ENCODE peak calls at places on chromosomes 3 and 15, in four cellular contexts. H is HEK293T, J is WTC11, E is HepG2. V is an unnamed sample.
A peak's percentile ranks its signal among the peaks of the same experiment; 100 is the strongest.

GRCh38 chr3:52777127-52777958 is at the start of gene ITIH1:
- DNase-seq in J (no peak), H (no peak), E (no peak), V (no peak)

GRCh38 chr3:190122198-190122771 is 1.6 kb upstream of the P3H2 start:
- DNase-seq in E (no peak), J (no peak), H (no peak), V (no peak)

GRCh38 chr3:42689421-42690014 is 4.2 kb downstream of the KLHL40 start:
- DNase-seq in E (no peak), H (no peak), J (no peak), V (no peak)

GRCh38 chr3:97956051-97956450 is 16.2 kb downstream of the RIOX2 start:
- DNase-seq in H (no peak), E (no peak), J (no peak), V (no peak)

GRCh38 chr15:101251830-101252820 is at the start of gene CHSY1:
- DNase-seq in J (peak; percentile 56), H (peak; percentile 75), E (peak; percentile 67), V (peak; percentile 85)

GRCh38 chr3:187693431-187693830 is 8.9 kb downstream of the RTP2 start:
- DNase-seq in E (no peak), H (no peak), J (no peak), V (no peak)

GRCh38 chr3:141738636-141739363 is 702 bp downstream of the RNF7 start:
- DNase-seq in J (no peak), H (no peak), E (no peak), V (peak; percentile 20)

GRCh38 chr3:54056521-54056920 is 65.8 kb upstream of the CACNA2D3 start:
- DNase-seq in J (no peak), H (no peak), E (no peak), V (no peak)

GRCh38 chr3:143988306-143988705 is 16.7 kb downstream of the DIPK2A start:
- DNase-seq in H (no peak), E (no peak), J (no peak), V (no peak)

GRCh38 chr3:19060404-19060803 is 87.9 kb upstream of the KCNH8 start:
- DNase-seq in J (no peak), E (no peak), H (no peak), V (no peak)

GRCh38 chr3:125358923-125359322 is 16.2 kb downstream of the ZNF148 start:
- DNase-seq in E (no peak), H (no peak), J (no peak), V (no peak)

GRCh38 chr3:27326211-27326948 is 42.8 kb downstream of the NEK10 start:
- DNase-seq in J (no peak), H (no peak), E (no peak), V (no peak)

DNA sequence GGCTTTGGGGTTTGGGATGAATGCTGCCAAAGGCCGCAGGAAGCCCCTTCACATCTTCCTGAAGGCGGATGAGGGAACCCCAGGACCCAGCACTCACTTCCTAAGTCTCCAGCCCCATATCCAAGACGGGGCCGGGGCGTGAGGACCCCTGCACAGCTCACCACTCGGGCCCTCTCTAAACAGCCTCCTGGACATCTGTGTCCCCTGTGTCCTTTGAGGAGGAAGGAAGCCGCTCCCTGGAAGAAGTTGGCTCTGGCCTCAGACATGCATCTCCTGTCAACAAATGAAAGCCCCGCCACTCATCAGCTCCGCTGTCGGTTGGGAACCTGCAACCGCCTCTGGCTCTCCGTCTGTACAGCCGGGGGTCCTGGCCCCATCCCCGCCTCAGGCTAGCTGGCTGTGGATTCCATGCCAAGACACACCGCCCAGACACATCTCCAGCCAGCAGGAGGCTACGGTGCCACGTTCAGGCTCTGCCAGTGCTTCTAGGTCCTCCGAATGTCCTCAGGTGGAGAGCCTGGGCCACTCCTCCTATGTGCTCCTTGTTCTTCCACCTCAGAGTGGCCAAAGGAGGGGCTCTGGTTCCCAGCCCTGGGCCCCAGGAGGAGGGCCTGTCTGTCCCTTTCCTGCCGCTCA is 140.0 kb upstream of the MEF2A start:
- DNase-seq in H (no peak), E (no peak), J (no peak), V (no peak)
- TF ChIP-seq ELF4 in H (no peak), E (no peak), J (no peak), V (no peak)

DNA sequence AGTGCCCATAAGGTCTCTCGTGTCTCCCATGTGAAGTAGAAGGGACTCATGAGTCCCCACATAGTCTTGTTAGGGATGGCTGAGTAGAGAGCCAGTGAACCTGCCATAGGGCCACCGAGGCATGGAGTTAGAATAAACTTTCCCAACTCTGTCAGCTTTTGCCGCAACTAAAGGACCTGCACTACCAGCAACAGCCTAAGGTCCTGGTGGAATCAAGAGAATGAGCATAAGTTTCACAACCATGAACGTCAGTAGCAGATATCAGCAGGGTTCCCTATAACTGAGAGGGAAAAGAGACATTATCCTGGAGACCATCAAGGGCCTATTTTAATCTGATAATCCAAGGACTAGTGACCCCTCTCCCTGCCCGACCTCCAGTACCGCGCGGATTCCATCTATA is 60.3 kb upstream of the FNDC3B start:
- DNase-seq in H (no peak), J (no peak), E (no peak), V (no peak)
- TF ChIP-seq ELF4 in H (no peak), J (no peak), E (no peak), V (no peak)

GRCh38 chr3:37887824-37888223 is 26.1 kb downstream of the CTDSPL start:
- DNase-seq in H (no peak), E (no peak), J (no peak), V (no peak)
- TF ChIP-seq ELF4 in H (no peak), E (no peak), J (no peak), V (no peak)

GRCh38 chr3:194604837-194605236 is 28.4 kb downstream of the TMEM44 start:
- DNase-seq in E (no peak), J (no peak), H (no peak), V (no peak)

GRCh38 chr3:194596906-194597305 is 36.3 kb downstream of the TMEM44 start:
- DNase-seq in J (no peak), H (no peak), E (no peak), V (no peak)

GRCh38 chr3:194602580-194603300 is 30.5 kb downstream of the TMEM44 start:
- DNase-seq in J (no peak), E (no peak), H (no peak), V (no peak)

GRCh38 chr3:194604126-194604525 is 29.1 kb downstream of the TMEM44 start:
- DNase-seq in H (no peak), E (no peak), J (no peak), V (no peak)

DNA sequence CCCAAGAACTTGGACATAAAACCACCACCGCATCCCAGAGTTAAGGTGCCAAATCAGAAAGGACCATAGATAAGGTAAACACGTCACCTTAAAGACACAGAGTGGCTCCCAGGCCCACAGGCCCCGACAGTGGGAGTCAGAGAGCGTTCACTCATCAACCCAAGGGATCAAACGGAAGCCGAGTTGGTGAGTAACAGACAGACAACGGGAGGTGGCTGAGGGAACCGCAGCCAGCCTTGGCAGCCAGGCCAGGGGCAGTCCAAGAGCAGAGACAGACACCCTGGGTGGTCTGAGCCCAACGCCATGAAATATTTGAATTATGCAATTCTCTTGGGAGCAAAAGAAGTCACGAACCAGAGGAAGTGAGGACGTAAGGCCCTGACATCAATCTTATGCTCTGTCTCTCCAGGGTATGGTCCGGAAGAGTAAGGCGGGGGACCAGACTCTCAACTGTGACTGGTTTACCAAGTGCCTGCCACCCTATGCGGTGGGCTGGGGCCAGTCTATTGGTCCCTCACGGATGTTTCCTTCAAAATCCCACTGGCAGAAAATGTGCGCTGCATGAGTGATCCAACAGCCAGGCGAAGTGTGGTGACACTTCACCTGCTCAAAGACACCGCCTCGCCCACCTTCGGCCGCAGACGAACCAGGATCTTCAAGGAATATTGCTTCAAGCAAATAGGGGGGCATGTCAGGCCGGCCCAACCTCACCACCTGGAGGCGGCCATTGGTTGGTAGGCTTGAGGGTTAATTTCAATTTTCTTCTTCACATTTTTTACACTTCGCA is 34.3 kb downstream of the TMEM44 start:
- DNase-seq in H (no peak), J (no peak), E (no peak), V (no peak)
- TF ChIP-seq ELF4 in H (no peak), J (no peak), E (no peak), V (no peak)

DNA sequence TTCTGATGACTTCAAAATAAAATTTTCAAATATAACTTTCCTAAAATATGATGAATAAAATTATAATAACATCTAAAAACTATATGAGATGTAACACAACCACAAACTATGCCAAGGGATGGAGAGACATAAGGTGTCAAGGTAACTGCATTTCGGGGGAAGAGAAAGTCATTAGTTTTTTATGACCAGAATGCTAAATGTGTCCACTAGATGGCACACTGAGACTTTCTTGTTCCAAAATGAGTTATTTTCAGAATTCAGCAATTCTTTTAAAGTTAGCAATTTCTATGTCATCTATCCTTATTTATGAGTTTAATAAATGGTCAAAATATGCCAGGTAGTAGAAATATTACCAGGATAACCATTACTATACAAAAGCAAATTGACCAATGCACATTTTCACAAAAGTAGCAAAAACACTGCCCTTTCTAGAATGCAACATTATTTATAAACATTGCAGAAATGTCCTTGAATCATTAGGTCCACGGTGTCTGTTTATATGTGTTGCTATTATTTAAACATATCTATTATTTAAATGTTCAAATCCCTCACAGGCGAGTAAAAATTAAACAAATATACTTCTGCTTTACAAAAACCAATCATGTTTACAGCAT is 374.2 kb downstream of the PLCL2 start:
- DNase-seq in E (peak; percentile 14), J (no peak), H (peak; percentile 28), V (peak; percentile 64)
- TF ChIP-seq ELF4 in E (no peak), J (no peak), H (no peak), V (no peak)

GRCh38 chr15:31234815-31235214 is 91.8 kb upstream of the KLF13 start:
- DNase-seq in J (no peak), E (no peak), H (no peak), V (no peak)

GRCh38 chr15:31237042-31237324 is 89.7 kb upstream of the KLF13 start:
- DNase-seq in E (no peak), J (no peak), H (no peak), V (no peak)

GRCh38 chr15:31235298-31236183 is 91.1 kb upstream of the KLF13 start:
- DNase-seq in H (no peak), J (no peak), E (no peak), V (no peak)

GRCh38 chr15:31238369-31238768 is 88.3 kb upstream of the KLF13 start:
- DNase-seq in J (no peak), H (no peak), E (no peak), V (no peak)

DNA sequence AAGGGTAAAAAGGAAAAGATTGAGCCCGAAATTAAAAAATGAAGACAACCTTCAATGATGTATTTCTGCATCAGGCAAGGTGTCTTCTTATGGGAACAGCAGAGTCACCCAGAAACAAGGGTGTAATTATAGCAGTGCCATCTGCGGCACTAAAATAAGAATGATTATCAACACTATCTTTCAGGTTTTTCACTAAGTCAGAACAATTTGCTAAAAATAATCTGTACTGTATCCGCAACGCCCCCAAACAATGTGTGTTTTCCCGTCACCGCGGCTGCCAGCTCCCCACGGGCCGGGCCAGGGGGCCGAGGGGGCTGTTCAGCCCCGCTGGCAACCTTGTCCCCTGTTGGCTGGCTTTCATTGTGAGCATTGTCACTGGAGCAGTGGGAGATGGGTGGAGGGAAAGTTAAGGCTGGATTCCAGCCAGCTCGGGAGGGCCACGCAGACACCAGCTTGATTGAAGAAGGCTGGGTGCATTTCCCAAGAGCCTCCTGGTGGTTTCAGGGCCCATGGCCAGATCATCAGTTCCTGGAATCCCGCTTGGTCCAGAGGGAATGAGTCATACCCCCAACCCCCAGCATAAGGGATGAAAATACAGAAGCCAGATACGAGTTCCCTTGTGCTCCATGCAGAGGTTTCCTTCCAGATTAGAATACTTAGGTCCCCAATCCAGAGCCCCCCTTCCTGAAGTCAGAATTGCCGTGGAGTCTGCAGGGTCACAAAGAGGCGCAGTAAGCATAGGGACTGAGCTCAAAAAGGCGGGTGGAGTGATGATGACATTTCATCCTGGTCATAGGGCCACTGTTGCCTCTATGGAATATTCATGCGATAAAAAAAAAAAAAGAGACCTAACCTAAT is 90.2 kb upstream of the KLF13 start:
- DNase-seq in J (no peak), E (peak; percentile 64), H (peak; percentile 16), V (peak; percentile 50)
- TF ChIP-seq ELF4 in J (no peak), E (no peak), H (no peak), V (no peak)